ENCODE peak calls at places on chromosomes 2 and 18, in four cellular contexts. J is H1, U is MM.1S, N is osteocyte. Y is an unnamed sample.

GRCh38 chr2:101430161-101430560 is 42.9 kb upstream of the CREG2 start:
- DNase-seq in J (no peak), U (no peak), N (no peak), Y (no peak)

GRCh38 chr18:79803611-79804051 is 5.9 kb downstream of the KCNG2 start:
- DNase-seq in J (no peak), U (no peak), N (no peak), Y (no peak)

GRCh38 chr18:74622079-74622478 is 24.4 kb downstream of the ZNF407 start:
- DNase-seq in J (no peak), U (no peak), N (no peak), Y (no peak)

GRCh38 chr2:128420776-128421175 is 102.1 kb upstream of the HS6ST1 start:
- DNase-seq in J (no peak), U (no peak), N (peak; percentile 27), Y (no peak)

GRCh38 chr18:12976305-12976704 is 14.9 kb upstream of the CEP192 start:
- DNase-seq in J (no peak), U (no peak), N (no peak), Y (no peak)

GRCh38 chr2:175414872-175415487 is 233.5 kb upstream of the ATP5MC3 start:
- DNase-seq in J (peak; percentile 65), U (peak; percentile 55), N (no peak), Y (no peak)

GRCh38 chr2:168466834-168467565 is 10.9 kb downstream of the CERS6 start:
- DNase-seq in J (no peak), U (no peak), N (no peak), Y (no peak)

GRCh38 chr2:117958186-117958585 is 55.7 kb downstream of the CCDC93 start:
- DNase-seq in J (no peak), U (no peak), N (no peak), Y (no peak)

GRCh38 chr2:8456149-8457091 is 225.4 kb upstream of the ID2 start:
- DNase-seq in J (no peak), U (peak; percentile 95), N (no peak), Y (peak; percentile 55)

GRCh38 chr2:42969231-42970150 is 177.1 kb upstream of the HAAO start:
- DNase-seq in J (no peak), U (no peak), N (no peak), Y (no peak)

GRCh38 chr18:51578403-51578980 is 381.0 kb upstream of the MEX3C start:
- DNase-seq in J (no peak), U (no peak), N (no peak), Y (no peak)

GRCh38 chr2:200263279-200263678 is 43.2 kb upstream of the SPATS2L start:
- DNase-seq in J (no peak), U (no peak), N (no peak), Y (no peak)

GRCh38 chr18:49177812-49178211 is 227.0 kb upstream of the SMAD7 start:
- DNase-seq in J (no peak), U (no peak), N (no peak), Y (no peak)

GRCh38 chr2:235165136-235165535 is 213.3 kb downstream of the SH3BP4 start:
- DNase-seq in J (no peak), U (no peak), N (no peak), Y (no peak)

GRCh38 chr2:127024769-127025356 is 82.1 kb downstream of the BIN1 start:
- DNase-seq in J (peak; percentile 87), U (no peak), N (peak; percentile 84), Y (no peak)

GRCh38 chr2:47034973-47035609 is 119.5 kb upstream of the MCFD2 start:
- DNase-seq in J (no peak), U (no peak), N (no peak), Y (peak; percentile 64)

GRCh38 chr18:45521151-45521550 is 94.1 kb upstream of the SLC14A2 start:
- DNase-seq in J (no peak), U (no peak), N (no peak), Y (no peak)

GRCh38 chr2:171409436-171409971 is 24.3 kb downstream of the METTL8 start:
- DNase-seq in J (peak; percentile 55), U (no peak), N (no peak), Y (no peak)

GRCh38 chr18:38933322-38933721 is 1367.7 kb upstream of the CELF4 start:
- DNase-seq in J (no peak), U (no peak), N (no peak), Y (no peak)

GRCh38 chr2:154455871-154456270 is 242.6 kb upstream of the KCNJ3 start:
- DNase-seq in J (no peak), U (no peak), N (no peak), Y (no peak)

GRCh38 chr18:3610188-3610708 is 160.3 kb downstream of the TGIF1 start:
- DNase-seq in J (no peak), U (no peak), N (no peak), Y (no peak)

GRCh38 chr2:40169430-40169829 is 282.5 kb downstream of the SLC8A1 start:
- DNase-seq in J (no peak), U (no peak), N (no peak), Y (no peak)

GRCh38 chr18:43982582-43982981 is 698.1 kb upstream of the SETBP1 start:
- DNase-seq in J (no peak), U (no peak), N (no peak), Y (no peak)

GRCh38 chr18:37085362-37085761 is 256.4 kb downstream of the KIAA1328 start:
- DNase-seq in J (no peak), U (no peak), N (no peak), Y (no peak)

GRCh38 chr18:43571078-43571689 is 293.9 kb upstream of the SYT4 start:
- DNase-seq in J (peak; percentile 52), U (peak; percentile 71), N (no peak), Y (no peak)

GRCh38 chr2:33494877-33495641 is 18.6 kb downstream of the RASGRP3 start:
- DNase-seq in J (no peak), U (no peak), N (no peak), Y (no peak)

GRCh38 chr2:98334439-98335078 is 11.7 kb upstream of the CNGA3 start:
- DNase-seq in J (no peak), U (no peak), N (no peak), Y (no peak)

GRCh38 chr2:56749152-56749752 is 565.5 kb downstream of the CCDC85A start:
- DNase-seq in J (no peak), U (peak; percentile 35), N (no peak), Y (peak; percentile 4)

GRCh38 chr2:179410552-179411356 is 146.1 kb upstream of the SESTD1 start:
- DNase-seq in J (peak; percentile 51), U (peak; percentile 68), N (no peak), Y (peak; percentile 41)

GRCh38 chr2:99421469-99421868 is 68.3 kb downstream of the REV1 start:
- DNase-seq in J (no peak), U (no peak), N (no peak), Y (no peak)

GRCh38 chr2:40372278-40372580 is 79.7 kb downstream of the SLC8A1 start:
- DNase-seq in J (no peak), U (no peak), N (no peak), Y (no peak)

GRCh38 chr2:240963376-240964220 is 34.8 kb upstream of the SNED1 start:
- DNase-seq in J (peak; percentile 45), U (no peak), N (peak; percentile 83), Y (no peak)

GRCh38 chr2:42835577-42836371 is 43.4 kb upstream of the HAAO start:
- DNase-seq in J (peak; percentile 11), U (no peak), N (peak; percentile 59), Y (no peak)

DNA sequence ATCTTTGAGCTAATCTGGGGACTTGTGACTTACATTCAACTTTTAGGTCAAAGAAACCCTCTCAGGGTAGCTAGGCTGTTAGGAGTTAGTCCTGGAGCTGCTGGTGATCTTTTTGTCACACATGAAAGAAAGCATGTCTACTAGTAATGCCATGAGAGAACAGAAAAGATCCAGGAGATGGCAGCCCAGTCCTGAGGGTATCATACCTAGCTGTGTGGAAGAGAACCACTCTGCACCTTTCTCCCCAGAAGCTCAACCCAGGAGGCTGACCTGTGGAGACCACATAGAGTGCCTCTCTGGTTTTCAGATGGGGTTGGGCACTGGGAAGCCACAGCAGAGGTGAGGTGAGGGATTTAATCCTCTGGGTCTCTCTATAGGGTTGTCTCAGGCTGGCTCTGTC is 460.2 kb upstream of the UBE2E3 start:
- DNase-seq in J (no peak), U (peak; percentile 40), N (no peak), Y (no peak)
- TF ChIP-seq CTCF in J (no peak), U (peak; percentile 12), N (no peak), Y (no peak)

DNA sequence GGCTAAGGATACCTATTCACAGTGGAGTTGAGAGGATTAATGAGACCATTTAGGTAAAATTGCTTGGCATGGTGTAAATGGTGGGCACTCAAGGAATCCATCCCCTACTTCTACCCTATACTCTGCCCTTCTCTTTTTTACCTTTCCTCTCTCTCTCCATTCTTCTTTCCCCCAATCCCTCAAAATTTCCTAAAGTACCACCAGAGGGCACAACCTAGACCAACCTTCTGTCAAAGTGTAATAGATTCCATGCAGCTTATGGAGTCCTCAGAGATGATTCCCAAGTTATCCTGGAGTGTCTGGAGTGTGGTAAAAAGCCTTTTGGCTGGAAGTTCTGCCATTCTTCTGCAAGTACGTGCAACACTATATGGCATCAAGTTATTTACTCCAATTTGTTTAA is 33.0 kb upstream of the CCDC195 start:
- DNase-seq in J (no peak), U (no peak), N (no peak), Y (no peak)
- TF ChIP-seq CTCF in J (peak; percentile 45), U (no peak), N (no peak), Y (no peak)

DNA sequence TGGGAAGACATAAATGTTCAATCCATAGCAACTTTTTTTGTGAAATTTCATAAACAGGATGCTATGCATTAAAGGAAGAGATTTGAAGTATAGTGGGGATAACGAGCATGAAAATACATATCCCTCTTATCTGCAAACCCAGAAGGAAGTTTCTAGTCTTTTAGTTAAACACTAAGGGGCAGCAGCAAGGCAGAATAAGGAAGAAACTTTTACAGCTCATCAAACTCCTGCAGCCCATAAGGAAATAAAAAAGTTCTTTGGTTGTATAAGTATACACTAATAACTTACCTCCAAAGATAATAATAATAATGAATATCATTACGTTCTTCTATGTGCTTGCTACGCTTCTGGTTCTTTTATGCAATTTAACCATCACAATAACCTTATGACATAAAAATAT is 81.4 kb downstream of the CD226 start:
- DNase-seq in J (no peak), U (no peak), N (no peak), Y (no peak)
- TF ChIP-seq CTCF in J (no peak), U (no peak), N (no peak), Y (no peak)

GRCh38 chr18:26655614-26656400 is 107.5 kb upstream of the KCTD1 start:
- DNase-seq in J (peak; percentile 78), U (peak; percentile 12), N (no peak), Y (no peak)
- TF ChIP-seq CTCF in J (peak; percentile 2), U (no peak), N (peak; percentile 33), Y (no peak)

GRCh38 chr2:115163572-115163971 is 721.1 kb downstream of the DPP10 start:
- DNase-seq in J (no peak), U (no peak), N (no peak), Y (no peak)
- TF ChIP-seq CTCF in J (peak; percentile 32), U (peak; percentile 5), N (no peak), Y (no peak)

DNA sequence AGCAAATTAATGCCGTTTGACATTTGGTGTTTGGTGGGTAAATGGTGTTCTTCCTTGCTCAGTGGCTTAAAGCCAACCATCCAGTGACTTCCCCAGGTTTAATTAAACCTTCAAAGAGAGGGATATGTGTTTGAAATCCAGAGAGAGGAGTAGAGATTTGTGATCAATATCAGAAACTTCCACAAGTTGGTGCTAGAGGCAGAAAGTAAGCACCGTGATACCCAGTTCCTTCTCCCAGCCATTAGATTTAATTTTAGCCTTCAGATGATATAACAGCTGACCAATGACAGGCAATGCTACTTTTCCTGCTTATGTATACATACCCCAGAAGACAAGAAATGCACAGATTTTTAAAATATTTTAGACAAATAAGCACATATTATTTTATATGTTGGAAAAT is 398.5 kb downstream of the CDH2 start:
- DNase-seq in J (no peak), U (no peak), N (no peak), Y (no peak)
- TF ChIP-seq CTCF in J (peak; percentile 10), U (peak; percentile 28), N (peak; percentile 66), Y (no peak)

Y was measured in GM10248.